ENCODE peak calls at places on chromosomes 7 and 10, in six cellular contexts. K is breast epithelium, J is GM23248, X is GM06990, Q is right cardiac atrium, N is heart left ventricle. Y is an unnamed sample. For H3K27me3, the result is how much of the 10 kb centered on the place peaks cover.

GRCh38 chr7:140640727-140641531 is at the start of gene DENND2A:
- DNase-seq in Q (peak), J (peak), N (peak), K (no peak), X (peak), Y (peak)

GRCh38 chr10:3225589-3225988 is 53.0 kb upstream of the PITRM1 start:
- DNase-seq in N (no peak), Q (no peak), K (no peak), X (no peak), J (peak), Y (no peak)

GRCh38 chr10:34407227-34407626 is 407.9 kb downstream of the PARD3 start:
- DNase-seq in N (peak), J (no peak), K (no peak), X (peak), Q (peak), Y (no peak)

GRCh38 chr7:158235862-158236261 is 351.8 kb downstream of the PTPRN2 start:
- DNase-seq in J (no peak), Q (no peak), X (no peak), K (no peak), N (no peak), Y (no peak)

GRCh38 chr7:36309301-36309700 is 80.4 kb upstream of the ANLN start:
- DNase-seq in J (no peak), K (no peak), Q (no peak), N (no peak), X (no peak), Y (no peak)

GRCh38 chr10:79202188-79203013 is 133.6 kb downstream of the ZMIZ1 start:
- DNase-seq in X (no peak), J (peak), Q (peak), N (peak), K (no peak), Y (peak)

GRCh38 chr7:159147687-159148086 is 3.0 kb upstream of the VIPR2 start:
- DNase-seq in J (no peak), Q (no peak), N (no peak), X (no peak), K (no peak), Y (no peak)

GRCh38 chr10:6204341-6205191 is 1.8 kb downstream of the PFKFB3 start:
- DNase-seq in N (peak), X (no peak), Q (peak), J (peak), K (peak), Y (peak)

GRCh38 chr10:124523301-124523871 is 61.8 kb downstream of the LHPP start:
- DNase-seq in J (peak), N (no peak), X (no peak), K (no peak), Q (peak), Y (peak)

GRCh38 chr7:1187127-1187526 is 27.1 kb upstream of the ZFAND2A start:
- DNase-seq in X (no peak), K (no peak), N (no peak), J (no peak), Q (no peak), Y (no peak)

GRCh38 chr10:63887600-63888396 is 366.6 kb downstream of the REEP3 start:
- DNase-seq in Q (no peak), X (no peak), J (no peak), N (no peak), K (no peak), Y (no peak)

GRCh38 chr10:87579563-87579962 is 74.9 kb downstream of the MINPP1 start:
- DNase-seq in K (no peak), J (peak), N (no peak), Q (no peak), X (no peak), Y (no peak)

GRCh38 chr10:87578160-87578559 is 73.5 kb downstream of the MINPP1 start:
- DNase-seq in Q (no peak), X (no peak), K (no peak), J (no peak), N (no peak), Y (no peak)

GRCh38 chr10:87575851-87576250 is 71.2 kb downstream of the MINPP1 start:
- DNase-seq in N (no peak), X (no peak), K (no peak), Q (no peak), J (no peak), Y (no peak)

GRCh38 chr10:87578799-87579401 is 74.2 kb downstream of the MINPP1 start:
- DNase-seq in N (no peak), Q (no peak), X (no peak), J (peak), K (no peak), Y (no peak)
- H3K4me3 ChIP-seq in N (no peak), Q (no peak), X (no peak), J (peak), K (peak), Y (no peak)

GRCh38 chr7:132611056-132611455 is 34.8 kb upstream of the PLXNA4 start:
- DNase-seq in Q (no peak), J (no peak), X (no peak), N (no peak), K (no peak), Y (no peak)
- H3K27me3 ChIP-seq in Q (under half), J (under half), X (under half), N (under half), K (under half), Y (under half)

GRCh38 chr10:100570518-100570865 is 34.7 kb downstream of the HIF1AN start:
- DNase-seq in N (no peak), X (no peak), Q (no peak), J (no peak), K (no peak), Y (no peak)
- H3K4me3 ChIP-seq in N (no peak), X (no peak), Q (no peak), J (no peak), K (peak), Y (no peak)

GRCh38 chr7:8629504-8629903 is 196.1 kb downstream of the NXPH1 start:
- DNase-seq in N (no peak), K (no peak), X (no peak), J (no peak), Q (no peak), Y (no peak)
- H3K27me3 ChIP-seq in N (under half), K (under half), X (under half), J (under half), Q (under half), Y (under half)

GRCh38 chr10:112716924-112717348 is 233.1 kb upstream of the TCF7L2 start:
- DNase-seq in J (peak), Q (no peak), K (no peak), N (no peak), X (no peak), Y (no peak)
- H3K4me3 ChIP-seq in J (no peak), Q (no peak), K (no peak), N (no peak), X (no peak), Y (no peak)